ENCODE peak calls at places on chromosome 9, in eight cellular contexts. A is IMR-90; V is NCI-H2081; S is OCI-LY7; K is kidney epithelial cell; P is globus pallidus; F is T-helper 2 cell; T is stimulated activated CD8-positive, alpha-beta memory T cell treated with anti-CD3 and anti-CD28 coated beads, Interleukin-7, amount 100 ng/mL, for 1 hour. C is an unnamed sample.

GRCh38 chr9:21831841-21832509 is 29.5 kb downstream of the MTAP start:
- DNase-seq in K (peak; percentile 78), A (peak; percentile 98), V (no peak), T (no peak), P (no peak), F (no peak), S (peak; percentile 16), C (peak; percentile 94)

GRCh38 chr9:131545003-131545785 is at the start of gene PRRT1B:
- DNase-seq in F (no peak), S (no peak), A (no peak), P (no peak), K (no peak), T (no peak), V (peak; percentile 21), C (no peak)

GRCh38 chr9:88818495-88819201 is 172.6 kb upstream of the S1PR3 start:
- DNase-seq in F (no peak), T (no peak), V (no peak), A (peak; percentile 62), S (no peak), P (no peak), K (no peak), C (peak; percentile 61)

GRCh38 chr9:96171749-96172148 is 130.2 kb downstream of the HSD17B3 start:
- DNase-seq in T (no peak), A (no peak), K (no peak), V (no peak), P (no peak), S (no peak), F (no peak), C (no peak)

GRCh38 chr9:136687721-136688223 is 515 bp upstream of the AGPAT2 start:
- DNase-seq in T (no peak), K (no peak), A (no peak), F (no peak), S (no peak), V (no peak), P (no peak), C (no peak)

GRCh38 chr9:121589961-121590360 is 61.5 kb upstream of the DAB2IP start:
- DNase-seq in T (no peak), P (no peak), K (no peak), S (no peak), A (no peak), V (no peak), F (no peak), C (no peak)

GRCh38 chr9:129669141-129669718 is 3.8 kb downstream of the PRRX2 start:
- DNase-seq in K (no peak), F (no peak), V (no peak), S (no peak), P (no peak), T (no peak), A (peak; percentile 91), C (peak; percentile 69)

GRCh38 chr9:35526087-35526801 is 36.3 kb downstream of the RUSC2 start:
- DNase-seq in K (no peak), T (no peak), V (no peak), A (peak; percentile 64), S (no peak), F (no peak), P (no peak), C (peak; percentile 38)

GRCh38 chr9:121268598-121269029 is 652 bp downstream of the GSN start:
- DNase-seq in V (no peak), A (no peak), S (peak; percentile 24), T (no peak), F (no peak), P (peak; percentile 58), K (no peak), C (no peak)

GRCh38 chr9:81753436-81753835 is 64.1 kb upstream of the TLE1 start:
- DNase-seq in S (no peak), P (no peak), A (no peak), T (no peak), F (no peak), K (no peak), V (no peak), C (no peak)

GRCh38 chr9:3848445-3849114 is 322.8 kb upstream of the RFX3 start:
- DNase-seq in S (no peak), T (no peak), F (no peak), A (peak; percentile 34), P (no peak), V (no peak), K (no peak), C (no peak)

GRCh38 chr9:133471551-133472276 is 7.2 kb downstream of the SLC2A6 start:
- DNase-seq in T (no peak), F (no peak), K (no peak), A (no peak), V (no peak), S (no peak), P (no peak), C (no peak)

GRCh38 chr9:84950879-84951811 is 281.6 kb downstream of the NTRK2 start:
- DNase-seq in T (no peak), P (no peak), V (no peak), F (no peak), S (no peak), K (no peak), A (no peak), C (no peak)

GRCh38 chr9:7906783-7907182 is 107.2 kb upstream of the DMAC1 start:
- DNase-seq in F (no peak), V (no peak), S (no peak), T (no peak), A (no peak), P (no peak), K (no peak), C (no peak)

GRCh38 chr9:127711226-127711701 is 4.2 kb downstream of the PTRH1 start:
- DNase-seq in V (no peak), P (no peak), S (peak; percentile 33), A (no peak), K (no peak), T (no peak), F (no peak), C (no peak)

GRCh38 chr9:129748249-129748648 is 4.6 kb downstream of the PTGES start:
- DNase-seq in A (peak; percentile 34), T (no peak), F (no peak), P (no peak), K (no peak), S (no peak), V (no peak), C (no peak)

GRCh38 chr9:126000256-126000655 is 253.1 kb downstream of the PBX3 start:
- DNase-seq in A (no peak), T (no peak), K (no peak), P (no peak), S (no peak), V (no peak), F (no peak), C (no peak)

GRCh38 chr9:88425538-88425950 is 37.3 kb downstream of the SPIN1 start:
- DNase-seq in A (peak; percentile 34), F (no peak), V (no peak), K (no peak), P (no peak), S (no peak), T (no peak), C (no peak)

GRCh38 chr9:83070257-83070656 is 7.3 kb upstream of the RASEF start:
- DNase-seq in V (no peak), F (no peak), A (peak; percentile 70), P (no peak), S (no peak), K (no peak), T (no peak), C (no peak)

GRCh38 chr9:69798737-69799136 is 21.9 kb upstream of the CFAP95 start:
- DNase-seq in V (no peak), K (no peak), S (no peak), T (no peak), A (peak; percentile 62), F (no peak), P (no peak), C (no peak)

GRCh38 chr9:92715488-92716231 is 45.7 kb upstream of the IPPK start:
- DNase-seq in K (no peak), F (no peak), P (no peak), T (no peak), V (no peak), A (no peak), S (no peak), C (no peak)

GRCh38 chr9:133207021-133207531 is 2.0 kb downstream of the OBP2B start:
- DNase-seq in P (no peak), F (no peak), K (no peak), A (no peak), T (no peak), V (no peak), S (no peak), C (no peak)

GRCh38 chr9:105064248-105065118 is 136.5 kb upstream of the ABCA1 start:
- DNase-seq in A (peak; percentile 97), K (peak; percentile 97), F (no peak), P (peak; percentile 95), V (peak; percentile 77), S (peak; percentile 29), T (no peak), C (peak; percentile 97)

GRCh38 chr9:93071464-93071863 is 13.0 kb downstream of the SUSD3 start:
- DNase-seq in V (no peak), P (no peak), F (no peak), T (no peak), K (no peak), S (peak; percentile 49), A (peak; percentile 18), C (no peak)

GRCh38 chr9:76271755-76272154 is 122.5 kb downstream of the RFK start:
- DNase-seq in K (no peak), V (no peak), F (no peak), T (no peak), S (no peak), A (peak; percentile 51), P (no peak), C (peak; percentile 47)

GRCh38 chr9:80951675-80952074 is 737.7 kb downstream of the TLE1 start:
- DNase-seq in P (no peak), T (no peak), A (peak; percentile 38), V (no peak), S (no peak), F (no peak), K (no peak), C (peak; percentile 12)

GRCh38 chr9:134983094-134983493 is 65.4 kb upstream of the FCN1 start:
- DNase-seq in P (no peak), F (no peak), V (no peak), A (no peak), T (no peak), S (peak; percentile 63), K (no peak), C (no peak)

GRCh38 chr9:106149956-106150355 is 455.6 kb downstream of the TMEM38B start:
- DNase-seq in T (no peak), A (no peak), F (no peak), K (no peak), S (no peak), V (no peak), P (no peak), C (no peak)

GRCh38 chr9:137034039-137034708 is 2.3 kb upstream of the FUT7 start:
- DNase-seq in V (no peak), P (no peak), K (no peak), F (no peak), A (no peak), T (no peak), S (no peak), C (no peak)

GRCh38 chr9:133686642-133687575 is 50.7 kb downstream of the DBH start:
- DNase-seq in V (no peak), T (no peak), P (no peak), K (no peak), S (no peak), A (no peak), F (no peak), C (no peak)

GRCh38 chr9:95206143-95206542 is 111.4 kb downstream of the FANCC start:
- DNase-seq in S (no peak), F (no peak), P (no peak), K (no peak), V (no peak), A (peak; percentile 36), T (no peak), C (peak; percentile 15)

GRCh38 chr9:35616681-35617459 is 1.3 kb downstream of the CD72 start:
- DNase-seq in A (peak; percentile 69), T (peak; percentile 42), P (peak; percentile 37), K (no peak), S (peak; percentile 79), F (peak; percentile 53), V (no peak), C (peak; percentile 43)

GRCh38 chr9:97714435-97714834 is 17.3 kb upstream of the XPA start:
- DNase-seq in T (no peak), A (peak; percentile 56), F (no peak), K (peak; percentile 74), V (no peak), P (no peak), S (no peak), C (peak; percentile 25)

GRCh38 chr9:21570643-21571275 is 88.6 kb upstream of the IFNE start:
- DNase-seq in S (no peak), T (no peak), K (no peak), A (no peak), P (no peak), V (no peak), F (no peak), C (no peak)

C was measured in brain microvascular endothelial cell.